ENCODE peak calls at places on chromosome 21, in six cellular contexts. One of them, this sample, is unnamed.

GRCh38 chr21:41831453-41831831 is 47.7 kb downstream of the PRDM15 start:
- DNase-seq in NCI-H1417: no peak
- DNase-seq in NAMALWA: no peak
- DNase-seq in naive thymus-derived CD8-positive, alpha-beta T cell: no peak
- DNase-seq in stimulated activated CD4-positive, alpha-beta T cell treated with anti-CD3 and anti-CD28 coated beads, Interleukin-2, amount 100 ng/mL, for 48 hours: no peak
- DNase-seq in NCI-H2107: no peak
- DNase-seq in this sample: no peak

GRCh38 chr21:46517361-46517760 is 58.7 kb downstream of the DIP2A start:
- DNase-seq in NCI-H1417: no peak
- DNase-seq in NAMALWA: no peak
- DNase-seq in naive thymus-derived CD8-positive, alpha-beta T cell: no peak
- DNase-seq in stimulated activated CD4-positive, alpha-beta T cell treated with anti-CD3 and anti-CD28 coated beads, Interleukin-2, amount 100 ng/mL, for 48 hours: no peak
- DNase-seq in NCI-H2107: no peak
- DNase-seq in this sample: no peak

GRCh38 chr21:33039542-33039941 is 13.8 kb downstream of the OLIG2 start:
- DNase-seq in NCI-H1417: no peak
- DNase-seq in NAMALWA: no peak
- DNase-seq in naive thymus-derived CD8-positive, alpha-beta T cell: no peak
- DNase-seq in stimulated activated CD4-positive, alpha-beta T cell treated with anti-CD3 and anti-CD28 coated beads, Interleukin-2, amount 100 ng/mL, for 48 hours: no peak
- DNase-seq in NCI-H2107: no peak
- DNase-seq in this sample: no peak

GRCh38 chr21:42263591-42264131 is 44.7 kb downstream of the ABCG1 start:
- DNase-seq in NCI-H1417: peak; percentile 23
- DNase-seq in NAMALWA: no peak
- DNase-seq in naive thymus-derived CD8-positive, alpha-beta T cell: no peak
- DNase-seq in stimulated activated CD4-positive, alpha-beta T cell treated with anti-CD3 and anti-CD28 coated beads, Interleukin-2, amount 100 ng/mL, for 48 hours: no peak
- DNase-seq in NCI-H2107: no peak
- DNase-seq in this sample: peak; percentile 33

GRCh38 chr21:42379425-42380215 is 13.3 kb upstream of the TFF1 start:
- DNase-seq in NCI-H1417: no peak
- DNase-seq in NAMALWA: peak; percentile 25
- DNase-seq in naive thymus-derived CD8-positive, alpha-beta T cell: no peak
- DNase-seq in stimulated activated CD4-positive, alpha-beta T cell treated with anti-CD3 and anti-CD28 coated beads, Interleukin-2, amount 100 ng/mL, for 48 hours: no peak
- DNase-seq in NCI-H2107: no peak
- DNase-seq in this sample: no peak

GRCh38 chr21:46247699-46248460 is 19.3 kb upstream of the LSS start:
- DNase-seq in NCI-H1417: no peak
- DNase-seq in NAMALWA: no peak
- DNase-seq in naive thymus-derived CD8-positive, alpha-beta T cell: no peak
- DNase-seq in stimulated activated CD4-positive, alpha-beta T cell treated with anti-CD3 and anti-CD28 coated beads, Interleukin-2, amount 100 ng/mL, for 48 hours: no peak
- DNase-seq in NCI-H2107: no peak
- DNase-seq in this sample: no peak

GRCh38 chr21:45993210-45994085 is 11.9 kb downstream of the COL6A1 start:
- DNase-seq in NCI-H1417: no peak
- DNase-seq in NAMALWA: no peak
- DNase-seq in naive thymus-derived CD8-positive, alpha-beta T cell: no peak
- DNase-seq in stimulated activated CD4-positive, alpha-beta T cell treated with anti-CD3 and anti-CD28 coated beads, Interleukin-2, amount 100 ng/mL, for 48 hours: no peak
- DNase-seq in NCI-H2107: no peak
- DNase-seq in this sample: peak; percentile 8

GRCh38 chr21:29372063-29372802 is 73.5 kb downstream of the BACH1 start:
- DNase-seq in NCI-H1417: peak; percentile 85
- DNase-seq in NAMALWA: peak; percentile 91
- DNase-seq in naive thymus-derived CD8-positive, alpha-beta T cell: peak; percentile 68
- DNase-seq in stimulated activated CD4-positive, alpha-beta T cell treated with anti-CD3 and anti-CD28 coated beads, Interleukin-2, amount 100 ng/mL, for 48 hours: peak; percentile 51
- DNase-seq in NCI-H2107: peak; percentile 69
- DNase-seq in this sample: peak; percentile 53

GRCh38 chr21:42553435-42553834 is 39.8 kb downstream of the SLC37A1 start:
- DNase-seq in NCI-H1417: peak; percentile 78
- DNase-seq in NAMALWA: peak; percentile 52
- DNase-seq in naive thymus-derived CD8-positive, alpha-beta T cell: no peak
- DNase-seq in stimulated activated CD4-positive, alpha-beta T cell treated with anti-CD3 and anti-CD28 coated beads, Interleukin-2, amount 100 ng/mL, for 48 hours: no peak
- DNase-seq in NCI-H2107: no peak
- DNase-seq in this sample: no peak

GRCh38 chr21:43634618-43635017 is 24.7 kb downstream of the HSF2BP start:
- DNase-seq in NCI-H1417: no peak
- DNase-seq in NAMALWA: no peak
- DNase-seq in naive thymus-derived CD8-positive, alpha-beta T cell: no peak
- DNase-seq in stimulated activated CD4-positive, alpha-beta T cell treated with anti-CD3 and anti-CD28 coated beads, Interleukin-2, amount 100 ng/mL, for 48 hours: no peak
- DNase-seq in NCI-H2107: no peak
- DNase-seq in this sample: no peak

GRCh38 chr21:36209626-36210171 is 53.1 kb downstream of the DOP1B start:
- DNase-seq in NCI-H1417: peak; percentile 59
- DNase-seq in NAMALWA: peak; percentile 59
- DNase-seq in naive thymus-derived CD8-positive, alpha-beta T cell: peak; percentile 46
- DNase-seq in stimulated activated CD4-positive, alpha-beta T cell treated with anti-CD3 and anti-CD28 coated beads, Interleukin-2, amount 100 ng/mL, for 48 hours: peak; percentile 40
- DNase-seq in NCI-H2107: peak; percentile 37
- DNase-seq in this sample: peak; percentile 72

GRCh38 chr21:34630536-34631143 is 15.7 kb upstream of the RCAN1 start:
- DNase-seq in NCI-H1417: peak; percentile 87
- DNase-seq in NAMALWA: peak; percentile 78
- DNase-seq in naive thymus-derived CD8-positive, alpha-beta T cell: peak; percentile 67
- DNase-seq in stimulated activated CD4-positive, alpha-beta T cell treated with anti-CD3 and anti-CD28 coated beads, Interleukin-2, amount 100 ng/mL, for 48 hours: no peak
- DNase-seq in NCI-H2107: peak; percentile 27
- DNase-seq in this sample: peak; percentile 44

GRCh38 chr21:46295996-46296752 is 10.0 kb downstream of the YBEY start:
- DNase-seq in NCI-H1417: peak; percentile 65
- DNase-seq in NAMALWA: no peak
- DNase-seq in naive thymus-derived CD8-positive, alpha-beta T cell: peak; percentile 55
- DNase-seq in stimulated activated CD4-positive, alpha-beta T cell treated with anti-CD3 and anti-CD28 coated beads, Interleukin-2, amount 100 ng/mL, for 48 hours: peak; percentile 40
- DNase-seq in NCI-H2107: no peak
- DNase-seq in this sample: peak; percentile 37

GRCh38 chr21:45277101-45278045 is 10.3 kb downstream of the POFUT2 start:
- DNase-seq in NCI-H1417: no peak
- DNase-seq in NAMALWA: no peak
- DNase-seq in naive thymus-derived CD8-positive, alpha-beta T cell: no peak
- DNase-seq in stimulated activated CD4-positive, alpha-beta T cell treated with anti-CD3 and anti-CD28 coated beads, Interleukin-2, amount 100 ng/mL, for 48 hours: no peak
- DNase-seq in NCI-H2107: no peak
- DNase-seq in this sample: peak; percentile 10

GRCh38 chr21:28590026-28590425 is 402.7 kb downstream of the LTN1 start:
- DNase-seq in NCI-H1417: no peak
- DNase-seq in NAMALWA: no peak
- DNase-seq in naive thymus-derived CD8-positive, alpha-beta T cell: no peak
- DNase-seq in stimulated activated CD4-positive, alpha-beta T cell treated with anti-CD3 and anti-CD28 coated beads, Interleukin-2, amount 100 ng/mL, for 48 hours: no peak
- DNase-seq in NCI-H2107: no peak
- DNase-seq in this sample: no peak

This sample was measured in body of pancreas.